ENCODE peak calls at places on chromosomes 5 and 9, in six cellular contexts. One of them, this sample, is unnamed.
A peak's percentile ranks its signal among the peaks of the same experiment; 100 is the strongest.

GRCh38 chr9:6230037-6230778 is 14.6 kb downstream of the IL33 start:
- DNase-seq in DMS153: no peak
- DNase-seq in substantia nigra: no peak
- DNase-seq in HCEC 1CT: peak; percentile 75
- DNase-seq in kidney: no peak
- DNase-seq in NCI-H226: peak; percentile 75
- DNase-seq in this sample: no peak

GRCh38 chr9:2241875-2242741 is 227.0 kb downstream of the SMARCA2 start:
- DNase-seq in DMS153: peak; percentile 83
- DNase-seq in substantia nigra: peak; percentile 77
- DNase-seq in kidney: peak; percentile 93
- DNase-seq in HCEC 1CT: peak; percentile 86
- DNase-seq in NCI-H226: peak; percentile 64
- DNase-seq in this sample: peak; percentile 67

GRCh38 chr5:125227333-125228075 is 481.1 kb upstream of the ZNF608 start:
- DNase-seq in NCI-H226: peak; percentile 12
- DNase-seq in HCEC 1CT: peak; percentile 26
- DNase-seq in substantia nigra: no peak
- DNase-seq in DMS153: no peak
- DNase-seq in kidney: no peak
- DNase-seq in this sample: peak; percentile 52

GRCh38 chr9:89387970-89388867 is 69.9 kb downstream of the SECISBP2 start:
- DNase-seq in DMS153: no peak
- DNase-seq in substantia nigra: no peak
- DNase-seq in HCEC 1CT: peak; percentile 75
- DNase-seq in kidney: no peak
- DNase-seq in NCI-H226: peak; percentile 32
- DNase-seq in this sample: peak; percentile 64

GRCh38 chr9:94135222-94135621 is 51.0 kb downstream of the PTPDC1 start:
- DNase-seq in substantia nigra: no peak
- DNase-seq in kidney: no peak
- DNase-seq in DMS153: no peak
- DNase-seq in NCI-H226: peak; percentile 12
- DNase-seq in HCEC 1CT: peak; percentile 90
- DNase-seq in this sample: no peak

GRCh38 chr5:110025160-110025559 is 335.4 kb downstream of the MAN2A1 start:
- DNase-seq in kidney: no peak
- DNase-seq in HCEC 1CT: no peak
- DNase-seq in substantia nigra: no peak
- DNase-seq in DMS153: no peak
- DNase-seq in NCI-H226: no peak
- DNase-seq in this sample: no peak

GRCh38 chr5:40429258-40430111 is 250.2 kb upstream of the PTGER4 start:
- DNase-seq in kidney: peak; percentile 73
- DNase-seq in DMS153: no peak
- DNase-seq in NCI-H226: no peak
- DNase-seq in substantia nigra: no peak
- DNase-seq in HCEC 1CT: peak; percentile 72
- DNase-seq in this sample: peak; percentile 74

GRCh38 chr5:146766013-146766412 is 112.5 kb downstream of the PPP2R2B start:
- DNase-seq in HCEC 1CT: no peak
- DNase-seq in kidney: no peak
- DNase-seq in NCI-H226: no peak
- DNase-seq in DMS153: no peak
- DNase-seq in substantia nigra: no peak
- DNase-seq in this sample: no peak